ENCODE peak calls at places on chromosomes 5 and 9, in four cellular contexts. Q, X, U and N are unnamed samples.
A peak's percentile ranks its signal among the peaks of the same experiment; 100 is the strongest.

GRCh38 chr9:81621785-81622243 is 67.5 kb downstream of the TLE1 start:
- DNase-seq in Q (no peak), X (no peak), U (no peak), N (no peak)

GRCh38 chr9:3887798-3888495 is 362.1 kb upstream of the RFX3 start:
- DNase-seq in Q (no peak), X (no peak), U (no peak), N (no peak)

GRCh38 chr9:127561491-127562270 is 50.4 kb upstream of the STXBP1 start:
- DNase-seq in Q (no peak), X (peak; percentile 78), U (peak; percentile 72), N (no peak)

GRCh38 chr9:73348485-73348884 is 196.8 kb downstream of the ANXA1 start:
- DNase-seq in Q (no peak), X (no peak), U (no peak), N (no peak)

GRCh38 chr5:142360607-142361120 is 35.8 kb upstream of the SPRY4 start:
- DNase-seq in Q (no peak), X (no peak), U (peak; percentile 79), N (no peak)

GRCh38 chr9:98576354-98576753 is 132.4 kb downstream of the GABBR2 start:
- DNase-seq in Q (no peak), X (no peak), U (no peak), N (no peak)

GRCh38 chr9:119441338-119441737 is 72.1 kb upstream of the BRINP1 start:
- DNase-seq in Q (no peak), X (no peak), U (no peak), N (no peak)

GRCh38 chr5:33650911-33651310 is 210.1 kb downstream of the TARS1 start:
- DNase-seq in Q (no peak), X (no peak), U (no peak), N (no peak)

GRCh38 chr9:99299214-99300102 is 77.4 kb downstream of the SEC61B start:
- DNase-seq in Q (no peak), X (no peak), U (no peak), N (no peak)

GRCh38 chr9:116459576-116459975 is 227.5 kb upstream of the TRIM32 start:
- DNase-seq in Q (no peak), X (no peak), U (no peak), N (no peak)

GRCh38 chr5:1762121-1762877 is 37.3 kb downstream of the MRPL36 start:
- DNase-seq in Q (no peak), X (no peak), U (peak; percentile 3), N (no peak)

GRCh38 chr5:73365301-73365853 is 83.2 kb downstream of the FOXD1 start:
- DNase-seq in Q (no peak), X (no peak), U (no peak), N (no peak)

DNA sequence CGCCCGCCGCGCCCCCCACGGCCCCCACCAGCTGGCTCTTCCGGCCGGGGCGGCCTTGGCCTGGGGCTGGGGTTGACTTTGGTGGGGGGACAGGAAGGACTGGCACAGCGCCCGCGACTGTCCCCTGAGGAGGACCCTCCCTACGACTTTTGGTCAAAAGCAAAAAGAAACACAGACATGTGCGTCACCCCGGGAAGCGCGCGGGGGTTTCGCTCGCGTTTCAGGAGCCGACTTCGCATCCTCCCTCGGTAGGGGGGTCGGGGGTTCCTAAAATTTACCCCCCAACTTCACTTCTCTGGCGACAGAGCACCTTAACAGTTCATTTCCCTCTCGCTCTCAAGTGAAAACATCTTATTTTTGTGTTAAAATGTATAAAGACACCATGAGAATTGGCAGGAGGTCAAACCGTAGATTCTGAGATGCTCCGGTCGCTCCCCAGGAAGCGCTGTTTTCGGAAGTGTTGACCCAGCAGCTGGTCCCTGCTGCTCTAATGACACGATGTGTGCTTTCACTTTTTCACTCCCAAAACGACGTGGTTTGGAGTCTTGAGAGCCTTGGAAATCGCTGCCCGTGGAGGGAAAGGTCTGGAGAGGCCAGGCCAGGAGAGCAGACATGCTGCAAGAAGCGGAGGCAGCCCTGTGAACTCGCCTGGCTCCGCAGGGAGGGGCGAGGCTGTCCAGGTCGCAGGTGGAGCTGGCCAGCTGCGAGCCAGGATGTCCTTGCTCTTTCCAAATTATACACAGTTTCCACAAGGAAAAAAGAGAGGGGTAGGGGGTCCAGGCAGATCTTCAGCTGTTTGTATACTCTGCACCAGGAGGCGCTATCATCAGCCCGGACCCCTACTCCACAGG is 248.2 kb upstream of the ANKRD55 start:
- DNase-seq in Q (peak; percentile 41), X (no peak), U (peak; percentile 39), N (no peak)
- TF ChIP-seq CTCF in Q (no peak), X (no peak), U (peak; percentile 6), N (no peak)

GRCh38 chr5:103487253-103487652 is 75.3 kb downstream of the NUDT12 start:
- DNase-seq in Q (no peak), X (no peak), U (no peak), N (no peak)
- TF ChIP-seq CTCF in Q (no peak), X (no peak), U (no peak), N (no peak)

GRCh38 chr9:77455312-77455927 is 192.7 kb downstream of the GNA14 start:
- DNase-seq in Q (no peak), X (no peak), U (peak; percentile 43), N (no peak)
- TF ChIP-seq CTCF in Q (no peak), X (peak; percentile 27), U (peak; percentile 59), N (peak; percentile 41)

DNA sequence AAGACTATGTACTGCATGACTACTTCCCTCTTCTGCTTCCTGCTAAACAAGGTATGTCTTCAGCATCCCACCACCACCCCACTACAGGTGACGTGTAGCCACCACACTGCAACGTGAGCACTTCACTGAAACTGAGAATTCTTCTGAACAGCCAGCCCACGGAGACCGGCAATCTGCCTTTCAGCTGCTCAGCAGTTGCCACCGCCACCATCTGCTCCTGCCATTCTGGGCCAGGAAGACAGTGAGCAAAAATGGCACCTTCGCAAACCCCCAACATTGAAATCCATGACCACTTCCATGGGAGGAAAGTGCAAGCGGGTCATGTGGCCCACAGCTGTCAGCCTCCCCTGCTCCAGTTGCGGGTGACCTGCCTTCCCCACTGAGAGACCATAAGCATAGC is 443.4 kb upstream of the ST8SIA4 start:
- DNase-seq in Q (no peak), X (no peak), U (no peak), N (no peak)
- TF ChIP-seq CTCF in Q (no peak), X (no peak), U (no peak), N (no peak)

GRCh38 chr5:179153341-179153901 is 93.2 kb downstream of the ZNF354C start:
- DNase-seq in Q (no peak), X (no peak), U (no peak), N (no peak)
- TF ChIP-seq CTCF in Q (no peak), X (no peak), U (no peak), N (no peak)

GRCh38 chr9:76218868-76219462 is 175.3 kb downstream of the RFK start:
- DNase-seq in Q (no peak), X (no peak), U (no peak), N (no peak)

GRCh38 chr9:76227165-76227564 is 167.1 kb downstream of the RFK start:
- DNase-seq in Q (no peak), X (no peak), U (no peak), N (no peak)

GRCh38 chr9:76219555-76220151 is 174.6 kb downstream of the RFK start:
- DNase-seq in Q (no peak), X (no peak), U (no peak), N (no peak)

GRCh38 chr9:76221423-76221822 is 172.8 kb downstream of the RFK start:
- DNase-seq in Q (no peak), X (no peak), U (no peak), N (no peak)

DNA sequence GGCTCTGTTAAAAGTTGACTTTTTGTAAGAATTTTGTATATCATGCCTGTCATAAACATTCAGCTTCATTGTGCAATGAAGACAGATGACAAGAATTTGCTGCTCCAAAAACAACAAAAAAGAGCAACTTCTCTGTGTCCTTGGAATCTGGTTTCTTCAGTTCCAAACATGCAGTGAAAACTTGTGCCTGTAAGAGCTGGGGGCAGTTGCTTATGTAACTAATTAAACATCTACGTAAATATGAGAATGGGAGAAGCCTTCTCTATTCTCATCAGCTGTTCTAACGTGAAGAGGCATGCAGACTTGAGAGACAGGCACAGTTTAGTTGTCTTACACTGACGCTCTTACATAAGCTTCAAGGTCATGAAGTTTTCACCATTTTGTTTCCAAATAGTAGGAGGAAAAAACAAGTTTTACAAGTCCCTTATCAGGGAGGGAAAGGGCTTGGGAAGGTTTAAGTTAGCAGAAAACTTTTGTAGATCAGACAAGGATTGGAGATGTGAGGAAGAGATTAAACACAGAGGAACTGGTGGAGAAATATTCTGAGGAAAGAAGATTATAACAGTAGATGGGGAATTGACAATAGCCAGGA is 170.4 kb downstream of the RFK start:
- DNase-seq in Q (no peak), X (no peak), U (no peak), N (no peak)
- TF ChIP-seq CTCF in Q (no peak), X (no peak), U (no peak), N (no peak)